ENCODE peak calls at places on chromosomes 2 and 18, in eight cellular contexts. G is lung microvascular endothelial cell; B is NCI-H69; R is glomerular endothelial cell; T is choroid plexus epithelial cell; Y is mucosa of gallbladder; Z is CD8-positive, alpha-beta T cell; L is RCC 7860. W is an unnamed sample.
A peak's percentile ranks its signal among the peaks of the same experiment; 100 is the strongest.

GRCh38 chr2:8682719-8683667 is 1.1 kb downstream of the ID2 start:
- DNase-seq in L (peak; percentile 43), G (peak; percentile 53), R (no peak), T (peak; percentile 52), Z (peak; percentile 53), Y (peak; percentile 46), B (peak; percentile 75), W (peak; percentile 70)

GRCh38 chr2:157592983-157593382 is 35.7 kb downstream of the ACVR1C start:
- DNase-seq in L (no peak), Z (no peak), R (no peak), G (peak; percentile 19), Y (no peak), T (peak; percentile 35), B (peak; percentile 86), W (peak; percentile 21)

GRCh38 chr2:102488063-102488462 is 15.0 kb downstream of the SLC9A4 start:
- DNase-seq in Y (peak; percentile 56), G (peak; percentile 41), Z (no peak), T (peak; percentile 66), B (no peak), R (no peak), L (peak; percentile 85), W (peak; percentile 87)

GRCh38 chr2:18604573-18604885 is 15.2 kb upstream of the NT5C1B start:
- DNase-seq in B (no peak), T (no peak), L (no peak), R (no peak), Z (no peak), G (no peak), Y (no peak), W (no peak)

GRCh38 chr2:16261791-16262190 is 321.4 kb downstream of the MYCN start:
- DNase-seq in B (no peak), G (no peak), T (no peak), Y (no peak), R (no peak), L (no peak), Z (no peak), W (no peak)

GRCh38 chr2:31382452-31383120 is 32.0 kb downstream of the XDH start:
- DNase-seq in B (no peak), L (no peak), R (no peak), G (no peak), Z (no peak), T (peak; percentile 33), Y (no peak), W (no peak)

GRCh38 chr2:26942543-26943295 is 27.7 kb upstream of the MAPRE3 start:
- DNase-seq in B (peak; percentile 25), Z (peak; percentile 67), G (peak; percentile 51), Y (peak; percentile 59), R (peak; percentile 9), T (peak; percentile 76), L (no peak), W (peak; percentile 62)

GRCh38 chr2:128396500-128396891 is 77.8 kb upstream of the HS6ST1 start:
- DNase-seq in T (peak; percentile 42), G (no peak), R (no peak), Y (no peak), L (no peak), Z (no peak), B (peak; percentile 60), W (no peak)

GRCh38 chr18:68660355-68661183 is 54.3 kb downstream of the TMX3 start:
- DNase-seq in T (peak; percentile 79), Z (no peak), R (peak; percentile 29), B (peak; percentile 76), Y (no peak), G (peak; percentile 61), L (peak; percentile 13), W (peak; percentile 22)

GRCh38 chr2:237408280-237408679 is 5.7 kb downstream of the COL6A3 start:
- DNase-seq in R (no peak), G (no peak), T (no peak), B (no peak), Z (no peak), L (no peak), Y (no peak), W (no peak)

GRCh38 chr2:138652378-138652777 is 127.8 kb downstream of the NXPH2 start:
- DNase-seq in B (no peak), T (peak; percentile 13), R (no peak), L (no peak), G (no peak), Y (no peak), Z (no peak), W (no peak)

GRCh38 chr18:27447930-27448329 is 262.8 kb upstream of the CHST9 start:
- DNase-seq in B (no peak), L (no peak), T (no peak), R (no peak), Y (no peak), Z (no peak), G (no peak), W (no peak)

GRCh38 chr2:164910091-164910899 is 45.0 kb downstream of the SLC38A11 start:
- DNase-seq in R (no peak), Z (no peak), G (no peak), L (no peak), Y (peak; percentile 24), T (peak; percentile 94), B (no peak), W (peak; percentile 69)

GRCh38 chr2:128599700-128600099 is 281.0 kb upstream of the HS6ST1 start:
- DNase-seq in T (no peak), B (no peak), L (no peak), Z (no peak), G (no peak), R (no peak), Y (no peak), W (no peak)

GRCh38 chr2:234368861-234369261 is 128.0 kb downstream of the ARL4C start:
- DNase-seq in B (peak; percentile 78), Y (no peak), G (no peak), Z (peak; percentile 55), L (peak; percentile 23), R (no peak), T (peak; percentile 26), W (peak; percentile 45)

GRCh38 chr18:50806208-50806616 is 13.6 kb downstream of the MRO start:
- DNase-seq in B (no peak), Y (peak; percentile 75), Z (no peak), T (peak; percentile 20), L (no peak), G (no peak), R (no peak), W (no peak)

GRCh38 chr18:51301376-51301775 is 103.9 kb upstream of the MEX3C start:
- DNase-seq in L (no peak), Z (no peak), G (no peak), Y (no peak), B (no peak), T (no peak), R (no peak), W (no peak)

GRCh38 chr2:226839960-226840359 is 4.1 kb downstream of the RHBDD1 start:
- DNase-seq in B (peak; percentile 37), Y (no peak), G (no peak), L (no peak), R (no peak), Z (no peak), T (no peak), W (no peak)

GRCh38 chr18:26091047-26091630 is 726 bp upstream of the SS18 start:
- DNase-seq in B (peak; percentile 83), Y (peak; percentile 23), Z (no peak), G (peak; percentile 48), T (no peak), R (no peak), L (no peak), W (no peak)

GRCh38 chr2:75822336-75822735 is 111.6 kb upstream of the GCFC2 start:
- DNase-seq in Y (no peak), L (no peak), Z (no peak), R (no peak), T (no peak), G (no peak), B (no peak), W (no peak)

GRCh38 chr2:27912512-27912911 is 22.0 kb downstream of the BABAM2 start:
- DNase-seq in Y (no peak), Z (no peak), R (no peak), B (no peak), L (no peak), T (no peak), G (no peak), W (no peak)

GRCh38 chr18:78724214-78724834 is 255.3 kb upstream of the SALL3 start:
- DNase-seq in B (no peak), L (no peak), G (no peak), Y (no peak), R (no peak), T (no peak), Z (no peak), W (no peak)

GRCh38 chr2:5070257-5070656 is 621.9 kb upstream of the SOX11 start:
- DNase-seq in R (no peak), L (no peak), Z (no peak), G (no peak), B (peak; percentile 36), T (peak; percentile 45), Y (no peak), W (peak; percentile 3)